ENCODE peak calls at places on chromosomes 12 and 14, in eight cellular contexts. N is hepatocyte; H is kidney; I is Peyer's patch; U is cardiac fibroblast; J is endothelial cell of umbilical vein; Z is CD8-positive, alpha-beta memory T cell; V is astrocyte. B is an unnamed sample.

GRCh38 chr12:24778486-24779304 is 170.2 kb downstream of the BCAT1 start:
- DNase-seq in N (peak), H (no peak), I (no peak), U (peak), J (peak), Z (no peak), V (peak), B (no peak)

GRCh38 chr12:6380141-6381121 is 3.5 kb upstream of the LTBR start:
- DNase-seq in N (no peak), H (no peak), I (no peak), U (peak), J (no peak), Z (no peak), V (peak), B (no peak)

GRCh38 chr12:51631591-51631990 is 40.6 kb downstream of the SCN8A start:
- DNase-seq in N (peak), H (no peak), I (no peak), U (peak), J (peak), Z (no peak), V (peak), B (no peak)

GRCh38 chr12:132560831-132561783 is 49.3 kb downstream of the LRCOL1 start:
- DNase-seq in N (peak), H (no peak), I (peak), U (peak), J (peak), Z (peak), V (no peak), B (peak)

GRCh38 chr14:61280526-61281185 is 482 bp downstream of the TMEM30B start:
- DNase-seq in N (peak), H (peak), I (peak), U (peak), J (peak), Z (peak), V (peak), B (peak)

GRCh38 chr12:26895672-26896071 is 42.1 kb downstream of the INTS13 start:
- DNase-seq in N (no peak), H (no peak), I (no peak), U (no peak), J (no peak), Z (no peak), V (no peak), B (no peak)

GRCh38 chr12:114407566-114408411 is 1.8 kb upstream of the TBX5 start:
- DNase-seq in N (peak), H (no peak), I (no peak), U (no peak), J (no peak), Z (no peak), V (no peak), B (no peak)

GRCh38 chr12:51888316-51889215 is 663 bp downstream of the ANKRD33 start:
- DNase-seq in N (no peak), H (no peak), I (no peak), U (no peak), J (no peak), Z (no peak), V (no peak), B (no peak)

GRCh38 chr14:39154594-39155189 is 15.4 kb downstream of the TRAPPC6B start:
- DNase-seq in N (no peak), H (no peak), I (no peak), U (no peak), J (no peak), Z (no peak), V (no peak), B (no peak)

GRCh38 chr12:49794811-49795653 is 33.2 kb downstream of the NCKAP5L start:
- DNase-seq in N (no peak), H (peak), I (no peak), U (no peak), J (no peak), Z (no peak), V (no peak), B (no peak)

GRCh38 chr12:105330938-105331804 is 680 bp downstream of the C12orf75 start:
- DNase-seq in N (peak), H (peak), I (peak), U (no peak), J (no peak), Z (peak), V (no peak), B (peak)

GRCh38 chr12:110920324-110920910 is at the start of gene MYL2:
- DNase-seq in N (no peak), H (peak), I (no peak), U (no peak), J (no peak), Z (no peak), V (no peak), B (no peak)

GRCh38 chr14:68791078-68791983 is 1.5 kb downstream of the ZFP36L1 start:
- DNase-seq in N (no peak), H (no peak), I (peak), U (peak), J (peak), Z (no peak), V (no peak), B (no peak)

GRCh38 chr12:47799357-47799955 is 20.2 kb downstream of the HDAC7 start:
- DNase-seq in N (no peak), H (peak), I (no peak), U (no peak), J (no peak), Z (no peak), V (no peak), B (no peak)

GRCh38 chr14:30559638-30560071 is 697 bp downstream of the G2E3 start:
- DNase-seq in N (peak), H (no peak), I (no peak), U (peak), J (peak), Z (no peak), V (peak), B (no peak)

GRCh38 chr12:108166505-108166904 is 37.4 kb downstream of the WSCD2 start:
- DNase-seq in N (no peak), H (no peak), I (no peak), U (no peak), J (no peak), Z (no peak), V (no peak), B (no peak)

GRCh38 chr14:77103954-77104353 is 5.9 kb downstream of the CIPC start:
- DNase-seq in N (no peak), H (no peak), I (no peak), U (no peak), J (no peak), Z (no peak), V (no peak), B (no peak)

GRCh38 chr12:130831246-130831645 is 7.8 kb downstream of the STX2 start:
- DNase-seq in N (no peak), H (no peak), I (no peak), U (no peak), J (no peak), Z (no peak), V (no peak), B (no peak)

GRCh38 chr12:118714051-118714460 is 267.3 kb upstream of the SRRM4 start:
- DNase-seq in N (peak), H (no peak), I (no peak), U (no peak), J (no peak), Z (no peak), V (no peak), B (no peak)

GRCh38 chr14:52079239-52079956 is 10.5 kb upstream of the NID2 start:
- DNase-seq in N (no peak), H (no peak), I (no peak), U (peak), J (peak), Z (no peak), V (peak), B (no peak)

GRCh38 chr14:88129306-88130056 is 124.5 kb downstream of the GPR65 start:
- DNase-seq in N (peak), H (no peak), I (no peak), U (peak), J (peak), Z (no peak), V (peak), B (no peak)

GRCh38 chr14:56213288-56213687 is 95.1 kb downstream of the PELI2 start:
- DNase-seq in N (no peak), H (no peak), I (no peak), U (no peak), J (no peak), Z (no peak), V (no peak), B (no peak)

GRCh38 chr12:100154472-100155247 is 12.0 kb upstream of the BLTP3B start:
- DNase-seq in N (peak), H (peak), I (peak), U (peak), J (peak), Z (peak), V (no peak), B (peak)

GRCh38 chr12:100157427-100157821 is 14.8 kb upstream of the BLTP3B start:
- DNase-seq in N (no peak), H (no peak), I (no peak), U (no peak), J (no peak), Z (no peak), V (no peak), B (no peak)

GRCh38 chr12:100158535-100158934 is 15.9 kb upstream of the BLTP3B start:
- DNase-seq in N (no peak), H (no peak), I (no peak), U (no peak), J (no peak), Z (no peak), V (no peak), B (no peak)

GRCh38 chr12:100159391-100160104 is 16.9 kb upstream of the BLTP3B start:
- DNase-seq in N (no peak), H (no peak), I (no peak), U (no peak), J (no peak), Z (no peak), V (no peak), B (no peak)

GRCh38 chr12:100156731-100157426 is 14.2 kb upstream of the BLTP3B start:
- DNase-seq in N (no peak), H (no peak), I (no peak), U (no peak), J (no peak), Z (no peak), V (no peak), B (no peak)
- H3K4me3 ChIP-seq in N (no peak), H (no peak), I (no peak), U (no peak), J (no peak), Z (no peak), V (no peak), B (no peak)

GRCh38 chr12:1501695-1502440 is 92.5 kb downstream of the FBXL14 start:
- DNase-seq in N (no peak), H (peak), I (no peak), U (no peak), J (no peak), Z (no peak), V (no peak), B (no peak)
- H3K4me3 ChIP-seq in N (no peak), H (no peak), I (no peak), U (no peak), J (no peak), Z (no peak), V (no peak), B (no peak)

GRCh38 chr14:91392623-91393303 is 24.9 kb downstream of the CCDC88C start:
- DNase-seq in N (no peak), H (no peak), I (no peak), U (no peak), J (no peak), Z (no peak), V (no peak), B (peak)
- H3K4me3 ChIP-seq in N (no peak), H (no peak), I (no peak), U (no peak), J (no peak), Z (no peak), V (no peak), B (no peak)

DNA sequence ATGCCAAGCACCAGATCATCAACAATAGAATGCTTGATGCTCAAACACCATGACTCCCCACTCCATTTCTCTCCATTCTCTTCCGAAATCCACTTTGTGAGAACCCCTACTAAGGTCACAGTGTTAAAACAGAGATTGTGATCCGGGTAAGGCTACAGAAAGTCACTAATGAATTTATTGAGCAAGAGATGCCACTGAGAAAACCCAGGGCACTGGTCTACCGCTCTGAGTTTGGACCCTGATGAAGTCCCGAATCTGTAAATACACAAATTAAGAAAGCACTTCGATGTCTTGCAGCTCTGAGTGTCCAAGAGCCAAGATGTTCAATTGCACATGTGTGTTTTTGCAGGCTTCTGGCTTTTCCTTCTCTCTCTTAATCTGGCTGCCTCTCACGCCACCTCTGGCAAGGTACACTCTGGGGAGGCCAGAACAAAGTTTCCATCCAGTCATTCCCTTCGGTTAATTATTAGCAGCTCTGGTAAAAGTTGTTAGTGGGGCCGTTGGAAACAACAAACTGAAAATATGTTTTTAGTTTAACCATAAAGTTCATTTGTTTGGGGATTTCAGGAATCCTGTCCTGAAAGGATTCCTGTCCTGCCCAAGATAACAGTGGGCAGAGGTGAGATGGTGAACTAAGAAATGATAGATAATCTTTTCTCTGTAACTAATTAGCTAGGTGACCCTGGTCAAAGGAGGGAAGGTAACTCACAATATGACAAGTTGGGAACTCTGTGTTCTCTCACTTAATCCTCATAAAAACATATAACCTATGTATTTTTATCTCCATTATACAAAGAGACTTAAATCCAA is 75.4 kb downstream of the BTG1 start:
- DNase-seq in N (peak), H (no peak), I (no peak), U (no peak), J (no peak), Z (no peak), V (no peak), B (no peak)
- H3K4me3 ChIP-seq in N (no peak), H (no peak), I (peak), U (no peak), J (no peak), Z (no peak), V (no peak), B (no peak)

B was measured in CD4-positive, alpha-beta memory T cell.